ENCODE peak calls at places on chromosomes 4 and X, in five cellular contexts. D is NCI-H1092, Y is cardiac fibroblast, K is fibroblast of lung, F is NCI-H1417. M is an unnamed sample.

GRCh38 chrX:17703201-17703600 is 34.1 kb upstream of the SCML1 start:
- DNase-seq in D (no peak), Y (no peak), K (peak), F (no peak), M (no peak)

GRCh38 chr4:164772076-164772475 is 18.1 kb downstream of the SMIM31 start:
- DNase-seq in D (no peak), Y (no peak), K (no peak), F (no peak), M (no peak)

GRCh38 chr4:17206829-17207773 is 304.8 kb downstream of the QDPR start:
- DNase-seq in D (no peak), Y (no peak), K (no peak), F (peak), M (no peak)

GRCh38 chr4:11814758-11815157 is 386.1 kb upstream of the HS3ST1 start:
- DNase-seq in D (no peak), Y (peak), K (no peak), F (peak), M (no peak)

GRCh38 chrX:68433155-68433980 is at the start of gene OPHN1:
- DNase-seq in D (no peak), Y (peak), K (peak), F (peak), M (no peak)

GRCh38 chr4:66927937-66928336 is 617.4 kb downstream of the CENPC start:
- DNase-seq in D (peak), Y (no peak), K (peak), F (peak), M (no peak)

GRCh38 chrX:134373736-134374135 is 86.2 kb upstream of the HPRT1 start:
- DNase-seq in D (no peak), Y (no peak), K (no peak), F (peak), M (no peak)

GRCh38 chr4:175412744-175413143 is 399.3 kb downstream of the GPM6A start:
- DNase-seq in D (no peak), Y (peak), K (peak), F (no peak), M (no peak)

GRCh38 chr4:57430706-57431105 is 320.5 kb upstream of the IGFBP7 start:
- DNase-seq in D (no peak), Y (no peak), K (no peak), F (peak), M (no peak)

GRCh38 chr4:106986486-106986885 is 49.6 kb downstream of the DKK2 start:
- DNase-seq in D (no peak), Y (no peak), K (peak), F (peak), M (no peak)

GRCh38 chr4:125520258-125520990 is 205.7 kb downstream of the FAT4 start:
- DNase-seq in D (no peak), Y (peak), K (peak), F (no peak), M (no peak)

GRCh38 chr4:110854021-110854678 is 231.3 kb upstream of the PITX2 start:
- DNase-seq in D (no peak), Y (peak), K (peak), F (no peak), M (no peak)

GRCh38 chr4:69057620-69058409 is 38.5 kb upstream of the UGT2B7 start:
- DNase-seq in D (no peak), Y (peak), K (peak), F (no peak), M (no peak)

GRCh38 chr4:128737098-128737513 is 72.4 kb upstream of the JADE1 start:
- DNase-seq in D (no peak), Y (peak), K (no peak), F (no peak), M (no peak)

GRCh38 chr4:168648929-168649328 is 152.1 kb downstream of the PALLD start:
- DNase-seq in D (no peak), Y (peak), K (peak), F (no peak), M (no peak)

GRCh38 chr4:54499308-54500074 is 158.3 kb upstream of the KIT start:
- DNase-seq in D (no peak), Y (no peak), K (peak), F (peak), M (no peak)

GRCh38 chrX:136529795-136530194 is 2.2 kb upstream of the VGLL1 start:
- DNase-seq in D (no peak), Y (no peak), K (no peak), F (no peak), M (peak)

GRCh38 chrX:45830343-45830742 is 629.7 kb upstream of the DIPK2B start:
- DNase-seq in D (no peak), Y (no peak), K (no peak), F (no peak), M (no peak)

GRCh38 chr4:47451657-47452056 is 11.8 kb downstream of the COMMD8 start:
- DNase-seq in D (no peak), Y (no peak), K (peak), F (no peak), M (no peak)